ENCODE peak calls at places on chromosomes 12 and 14, in four cellular contexts. Z, N, W and D are unnamed samples.

GRCh38 chr14:98994571-98994970 is 277.4 kb downstream of the BCL11B start:
- DNase-seq in Z (no peak), N (no peak), W (no peak), D (no peak)

GRCh38 chr12:14567311-14568195 is at the start of gene PLBD1:
- DNase-seq in Z (peak; percentile 59), N (no peak), W (peak; percentile 30), D (peak; percentile 73)

GRCh38 chr14:75306917-75307699 is 28.5 kb downstream of the FOS start:
- DNase-seq in Z (peak; percentile 67), N (no peak), W (peak; percentile 37), D (peak; percentile 62)

GRCh38 chr12:121015825-121016766 is at the start of gene C12orf43:
- DNase-seq in Z (peak; percentile 81), N (peak; percentile 69), W (peak; percentile 89), D (peak; percentile 92)

GRCh38 chr12:107760207-107760816 is 625 bp downstream of the PRDM4 start:
- DNase-seq in Z (peak; percentile 8), N (no peak), W (peak; percentile 12), D (peak; percentile 77)

GRCh38 chr14:60815371-60815770 is 80.8 kb downstream of the MNAT1 start:
- DNase-seq in Z (no peak), N (no peak), W (no peak), D (no peak)

GRCh38 chr12:1605129-1606020 is 11.0 kb upstream of the FBXL14 start:
- DNase-seq in Z (peak; percentile 74), N (peak; percentile 49), W (peak; percentile 88), D (peak; percentile 85)

GRCh38 chr12:3542911-3543310 is 51.9 kb downstream of the PRMT8 start:
- DNase-seq in Z (no peak), N (no peak), W (peak; percentile 54), D (no peak)

GRCh38 chr12:95395706-95396105 is 78.2 kb upstream of the METAP2 start:
- DNase-seq in Z (no peak), N (no peak), W (peak; percentile 29), D (no peak)

GRCh38 chr12:102891756-102892155 is 25.3 kb downstream of the PAH start:
- DNase-seq in Z (no peak), N (no peak), W (no peak), D (no peak)

GRCh38 chr12:12661086-12661485 is 34.9 kb downstream of the GPR19 start:
- DNase-seq in Z (no peak), N (peak; percentile 36), W (peak; percentile 88), D (no peak)

GRCh38 chr14:70955543-70956480 is 48.6 kb downstream of the PCNX1 start:
- DNase-seq in Z (no peak), N (peak; percentile 7), W (peak; percentile 61), D (no peak)

GRCh38 chr14:75879031-75879430 is 102.8 kb downstream of the TGFB3 start:
- DNase-seq in Z (no peak), N (peak; percentile 66), W (peak; percentile 96), D (no peak)

GRCh38 chr12:41034686-41035085 is 153.4 kb upstream of the PDZRN4 start:
- DNase-seq in Z (no peak), N (no peak), W (no peak), D (no peak)

GRCh38 chr12:116736962-116737773 is 701 bp downstream of the SPRING1 start:
- DNase-seq in Z (peak; percentile 17), N (no peak), W (no peak), D (no peak)

GRCh38 chr14:104221071-104221625 is 82.8 kb downstream of the KIF26A start:
- DNase-seq in Z (no peak), N (no peak), W (no peak), D (no peak)

GRCh38 chr14:91484186-91484585 is 25.9 kb downstream of the PPP4R3A start:
- DNase-seq in Z (no peak), N (no peak), W (no peak), D (no peak)

GRCh38 chr14:77236814-77237213 is 34.2 kb downstream of the NGB start:
- DNase-seq in Z (no peak), N (no peak), W (no peak), D (no peak)
- TF ChIP-seq CTCF in Z (no peak), N (no peak), W (no peak), D (no peak)

GRCh38 chr12:49366652-49367380 is 446 bp upstream of the SPATS2 start:
- DNase-seq in Z (peak; percentile 98), N (peak; percentile 83), W (peak; percentile 94), D (peak; percentile 93)

GRCh38 chr12:49367381-49368239 is at the start of gene SPATS2:
- DNase-seq in Z (no peak), N (no peak), W (peak; percentile 46), D (no peak)

GRCh38 chr12:49369723-49370145 is 2.5 kb downstream of the SPATS2 start:
- DNase-seq in Z (no peak), N (no peak), W (peak; percentile 77), D (no peak)

GRCh38 chr12:49370539-49370938 is 3.3 kb downstream of the SPATS2 start:
- DNase-seq in Z (no peak), N (no peak), W (no peak), D (no peak)

GRCh38 chr12:49368240-49368600 is 958 bp downstream of the SPATS2 start:
- DNase-seq in Z (no peak), N (no peak), W (no peak), D (no peak)
- H3K4me3 ChIP-seq in Z (peak overlapping the region; percentile 93), N (peak overlapping the region; percentile 68), W (peak overlapping the region; percentile 69), D (peak overlapping the region; percentile 85)

DNA sequence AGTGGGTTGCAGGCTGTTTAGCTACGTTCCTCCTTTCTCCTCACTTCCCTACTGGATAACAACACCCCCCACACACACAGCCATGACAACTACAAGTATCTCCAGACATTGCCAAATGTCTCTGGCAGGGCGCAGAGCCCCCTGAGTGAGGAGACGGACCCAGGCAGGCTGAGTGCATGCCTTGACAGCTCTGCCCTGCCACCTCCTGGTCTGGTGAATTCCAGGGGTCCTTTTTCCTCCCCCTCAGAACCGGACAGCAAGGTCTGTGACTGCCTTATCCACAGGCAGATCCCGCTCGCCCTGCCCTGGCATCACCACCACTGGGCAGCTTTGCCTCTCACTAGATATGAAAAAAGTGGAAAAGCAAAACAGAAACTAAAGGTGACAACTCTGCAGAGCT is 276.5 kb downstream of the TMEM132C start:
- DNase-seq in Z (no peak), N (no peak), W (no peak), D (no peak)
- TF ChIP-seq CTCF in Z (no peak), N (no peak), W (no peak), D (no peak)

GRCh38 chr12:53097564-53098353 is at the start of gene IGFBP6:
- DNase-seq in Z (peak; percentile 65), N (no peak), W (peak; percentile 40), D (no peak)

GRCh38 chr12:53096761-53097160 is 706 bp upstream of the IGFBP6 start:
- DNase-seq in Z (no peak), N (no peak), W (no peak), D (no peak)

GRCh38 chr12:53094394-53094787 is 3.1 kb upstream of the IGFBP6 start:
- DNase-seq in Z (no peak), N (no peak), W (no peak), D (no peak)

GRCh38 chr12:53097207-53097563 is 282 bp upstream of the IGFBP6 start:
- DNase-seq in Z (no peak), N (no peak), W (peak; percentile 43), D (no peak)

GRCh38 chr12:53096089-53096741 is 1.3 kb upstream of the IGFBP6 start:
- DNase-seq in Z (peak; percentile 53), N (peak; percentile 46), W (peak; percentile 93), D (peak; percentile 94)
- H3K4me3 ChIP-seq in Z (no peak overlapping the region), N (peak overlapping the region; percentile 77), W (no peak overlapping the region), D (peak overlapping the region; percentile 88)